ENCODE peak calls at places on chromosomes 1 and 21, in four cellular contexts. N is neural progenitor cell, P is uterus, X is lower lobe of right lung. C is an unnamed sample. For H3K4me1, the result is how much of the 10 kb centered on the place peaks cover.

GRCh38 chr1:230153655-230154296 is 86.7 kb downstream of the GALNT2 start:
- DNase-seq in X (peak), P (no peak), N (peak), C (peak)

GRCh38 chr1:212218911-212219310 is 66.3 kb upstream of the PPP2R5A start:
- DNase-seq in N (no peak), X (no peak), P (no peak), C (no peak)

GRCh38 chr1:147892731-147893214 is 9.8 kb upstream of the GJA8 start:
- DNase-seq in P (no peak), N (peak), X (no peak), C (peak)

GRCh38 chr1:211606914-211607751 is 28.2 kb upstream of the SLC30A1 start:
- DNase-seq in N (no peak), X (peak), P (no peak), C (peak)

GRCh38 chr1:204065174-204065985 is 7.5 kb upstream of the SOX13 start:
- DNase-seq in X (no peak), P (peak), N (peak), C (peak)

GRCh38 chr21:33117268-33117888 is 47.4 kb downstream of the OLIG1 start:
- DNase-seq in P (no peak), N (no peak), X (no peak), C (no peak)

GRCh38 chr1:180155202-180155682 is 573 bp downstream of the QSOX1 start:
- DNase-seq in N (peak), X (no peak), P (no peak), C (peak)

GRCh38 chr21:33332143-33332542 is 7.4 kb downstream of the IFNAR1 start:
- DNase-seq in N (no peak), X (no peak), P (no peak), C (no peak)

GRCh38 chr21:25578070-25578961 is 29.0 kb downstream of the MRPL39 start:
- DNase-seq in X (no peak), N (no peak), P (no peak), C (no peak)

GRCh38 chr1:21584096-21584495 is 74.9 kb downstream of the ALPL start:
- DNase-seq in N (no peak), X (no peak), P (no peak), C (no peak)

GRCh38 chr1:101338714-101339430 is 102.1 kb downstream of the S1PR1 start:
- DNase-seq in P (no peak), X (no peak), N (no peak), C (no peak)

GRCh38 chr1:183185941-183186490 is at the start of gene LAMC2:
- DNase-seq in N (peak), X (peak), P (peak), C (no peak)

GRCh38 chr1:185376840-185377635 is 60.0 kb upstream of the IVNS1ABP start:
- DNase-seq in N (no peak), P (no peak), X (no peak), C (peak)

GRCh38 chr1:154469844-154470417 is 32.1 kb upstream of the TDRD10 start:
- DNase-seq in X (peak), N (no peak), P (no peak), C (no peak)

GRCh38 chr1:212012034-212012740 is 23.2 kb downstream of the INTS7 start:
- DNase-seq in P (peak), X (peak), N (peak), C (peak)

GRCh38 chr1:86231076-86231475 is 74.5 kb upstream of the COL24A1 start:
- DNase-seq in N (no peak), P (no peak), X (no peak), C (no peak)

GRCh38 chr21:45427331-45428271 is 22.6 kb downstream of the COL18A1 start:
- DNase-seq in X (no peak), P (peak), N (peak), C (no peak)

GRCh38 chr1:228148196-228148861 is 1.4 kb upstream of the GJC2 start:
- DNase-seq in N (no peak), P (peak), X (no peak), C (no peak)

GRCh38 chr1:16117369-16117768 is 38.5 kb downstream of the EPHA2 start:
- DNase-seq in X (no peak), N (no peak), P (no peak), C (no peak)

GRCh38 chr1:246724001-246724724 is at the start of gene SCCPDH:
- DNase-seq in P (peak), X (peak), N (peak), C (peak)

GRCh38 chr1:221855156-221855555 is 113.3 kb upstream of the DUSP10 start:
- DNase-seq in N (no peak), P (no peak), X (no peak), C (no peak)

GRCh38 chr1:172429324-172430127 is 9.0 kb downstream of the C1orf105 start:
- DNase-seq in N (peak), P (no peak), X (no peak), C (peak)

GRCh38 chr1:193417420-193417819 is 231.0 kb upstream of the B3GALT2 start:
- DNase-seq in N (no peak), P (no peak), X (no peak), C (no peak)

GRCh38 chr1:175338447-175339135 is 146.0 kb upstream of the KIAA0040 start:
- DNase-seq in N (peak), X (no peak), P (no peak), C (peak)

GRCh38 chr1:38699330-38700076 is 160.1 kb downstream of the RRAGC start:
- DNase-seq in N (peak), X (no peak), P (no peak), C (no peak)

GRCh38 chr1:161139765-161140164 is 7.3 kb upstream of the DEDD start:
- DNase-seq in N (peak), X (no peak), P (no peak), C (peak)

GRCh38 chr21:44482581-44483287 is 27.4 kb downstream of the LRRC3 start:
- DNase-seq in P (no peak), N (no peak), X (no peak), C (peak)

GRCh38 chr1:157137051-157137772 is 983 bp downstream of the ETV3 start:
- DNase-seq in N (peak), X (no peak), P (no peak), C (peak)

GRCh38 chr1:223473576-223474344 is 80.5 kb downstream of the CCDC185 start:
- DNase-seq in P (no peak), X (no peak), N (no peak), C (no peak)

GRCh38 chr1:217133958-217134856 is 411.0 kb upstream of the ESRRG start:
- DNase-seq in X (no peak), N (peak), P (no peak), C (no peak)

GRCh38 chr1:203682401-203683383 is 56.1 kb downstream of the ATP2B4 start:
- DNase-seq in X (no peak), P (no peak), N (no peak), C (no peak)

GRCh38 chr1:44919387-44919786 is 67.0 kb downstream of the EIF2B3 start:
- DNase-seq in P (no peak), X (no peak), N (no peak), C (no peak)

GRCh38 chr1:155012052-155012546 is 9.5 kb downstream of the ZBTB7B start:
- DNase-seq in X (peak), N (peak), P (peak), C (peak)

GRCh38 chr1:36248250-36248894 is 24.1 kb downstream of the THRAP3 start:
- DNase-seq in N (no peak), X (peak), P (peak), C (no peak)

DNA sequence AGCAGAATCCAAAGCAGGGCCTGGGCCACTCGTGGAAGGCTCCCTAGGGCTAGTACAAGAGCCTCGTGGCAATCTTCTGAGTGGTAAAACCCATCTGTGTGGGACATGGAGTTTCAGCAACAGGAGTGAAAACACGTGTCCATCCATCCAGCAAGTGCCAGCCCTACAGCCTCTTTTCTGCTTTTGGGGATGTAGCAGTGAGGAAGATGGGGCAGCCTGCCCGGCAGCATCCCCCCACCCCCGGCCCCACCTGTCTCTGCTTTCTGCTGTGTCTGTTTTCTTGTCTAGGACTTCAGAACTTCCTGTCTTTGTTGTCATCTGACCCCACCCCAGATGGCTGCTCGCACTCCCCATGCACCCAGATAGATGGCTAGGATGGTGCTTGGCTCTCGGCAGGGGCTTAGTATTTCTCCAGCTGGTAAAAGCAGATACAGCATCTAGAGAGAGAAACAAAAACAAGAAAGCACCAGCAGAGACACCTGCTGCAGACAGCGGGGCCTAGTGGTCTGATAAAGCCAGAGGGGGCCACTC is 1.5 kb downstream of the CPTP start:
- DNase-seq in X (no peak), N (no peak), P (no peak), C (no peak)
- H3K4me3 ChIP-seq in X (peak), N (no peak), P (no peak), C (peak)

GRCh38 chr1:167752219-167752985 is 30.6 kb downstream of the MPZL1 start:
- DNase-seq in P (no peak), X (no peak), N (no peak), C (no peak)
- H3K4me1 ChIP-seq in P (under half), X (under half), N (under half), C (under half)

DNA sequence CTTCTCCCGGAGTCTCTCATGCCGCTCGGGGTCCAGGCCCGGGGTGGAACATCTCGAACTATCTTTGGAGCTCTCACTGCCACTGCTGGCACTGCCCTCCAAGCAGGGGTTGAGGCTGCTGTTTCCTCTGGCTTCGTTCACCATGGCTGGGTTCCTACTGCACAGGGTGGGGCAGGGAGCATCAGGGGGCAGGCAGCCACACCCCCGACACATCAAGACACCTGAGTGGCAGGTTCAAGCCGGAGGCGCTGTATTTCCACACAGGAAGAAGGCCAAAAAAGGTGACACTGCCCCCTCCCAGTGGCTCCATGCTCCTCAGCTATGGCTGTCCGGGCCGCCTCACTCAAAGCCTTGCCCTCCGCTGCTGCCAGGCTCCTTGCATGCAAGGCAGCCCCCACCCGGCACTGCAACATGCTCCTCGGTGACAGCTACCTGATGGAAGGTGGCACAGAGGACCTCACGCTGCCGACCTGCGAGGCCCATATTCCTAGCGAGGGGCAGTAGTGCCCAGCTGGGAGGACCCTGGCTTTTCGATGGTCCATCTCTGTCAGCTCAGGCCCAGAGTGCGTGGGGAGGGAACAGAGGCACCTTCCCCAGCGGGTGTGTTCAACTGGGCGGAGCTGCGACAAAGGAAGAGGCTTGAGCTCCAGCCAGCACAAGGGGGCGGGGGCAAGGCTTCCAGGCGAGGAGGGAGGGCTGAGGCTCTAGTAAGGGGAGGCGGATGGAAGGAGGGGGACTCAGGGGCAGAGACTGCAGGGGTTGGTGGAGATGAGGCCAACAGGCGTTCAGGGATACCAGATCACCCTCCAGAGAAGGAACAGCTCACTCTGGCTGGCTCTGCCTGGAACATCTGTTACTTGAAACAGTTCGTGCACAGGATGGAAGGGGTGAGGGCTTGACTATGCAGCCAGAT is 2.5 kb downstream of the MTHFR start:
- DNase-seq in N (peak), X (peak), P (peak), C (peak)
- H3K4me3 ChIP-seq in N (peak), X (peak), P (peak), C (peak)

DNA sequence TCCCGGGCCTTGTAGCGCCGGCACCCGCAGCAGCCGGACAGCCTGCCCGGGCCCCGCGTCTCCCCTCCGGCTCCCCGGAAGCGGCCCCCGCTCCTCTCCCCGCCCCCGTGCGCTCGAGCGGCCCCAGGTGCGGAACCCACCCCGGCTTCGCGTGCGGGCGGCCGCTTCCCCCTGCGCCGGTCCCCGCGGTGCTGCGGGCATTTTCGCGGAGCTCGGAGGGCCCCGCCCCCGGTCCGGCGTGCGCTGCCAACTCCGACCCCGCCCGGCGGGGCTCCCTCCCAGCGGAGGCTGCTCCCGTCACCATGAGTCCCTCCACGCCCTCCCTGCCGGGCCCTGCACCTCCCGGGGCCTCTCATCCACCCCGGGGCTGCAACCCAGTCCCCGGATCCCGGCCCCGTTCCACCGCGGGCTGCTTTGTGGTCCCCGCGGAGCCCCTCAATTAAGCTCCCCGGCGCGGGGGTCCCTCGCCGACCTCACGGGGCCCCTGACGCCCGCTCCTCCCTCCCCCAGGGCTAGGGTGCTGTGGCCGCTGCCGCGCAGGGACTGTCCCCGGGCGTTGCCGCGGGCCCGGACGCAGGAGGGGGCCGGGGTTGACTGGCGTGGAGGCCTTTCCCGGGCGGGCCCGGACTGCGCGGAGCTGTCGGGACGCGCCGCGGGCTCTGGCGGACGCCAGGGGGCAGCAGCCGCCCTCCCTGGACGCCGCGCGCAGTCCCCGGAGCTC is 159.4 kb downstream of the RUNX1 start:
- DNase-seq in X (peak), N (peak), P (peak), C (peak)
- H3K4me1 ChIP-seq in X (under half), N (under half), P (under half), C (under half)

GRCh38 chr1:226870026-226870322 is 442 bp upstream of the PSEN2 start:
- DNase-seq in P (no peak), X (no peak), N (no peak), C (no peak)
- H3K4me3 ChIP-seq in P (peak), X (peak), N (peak), C (peak)

DNA sequence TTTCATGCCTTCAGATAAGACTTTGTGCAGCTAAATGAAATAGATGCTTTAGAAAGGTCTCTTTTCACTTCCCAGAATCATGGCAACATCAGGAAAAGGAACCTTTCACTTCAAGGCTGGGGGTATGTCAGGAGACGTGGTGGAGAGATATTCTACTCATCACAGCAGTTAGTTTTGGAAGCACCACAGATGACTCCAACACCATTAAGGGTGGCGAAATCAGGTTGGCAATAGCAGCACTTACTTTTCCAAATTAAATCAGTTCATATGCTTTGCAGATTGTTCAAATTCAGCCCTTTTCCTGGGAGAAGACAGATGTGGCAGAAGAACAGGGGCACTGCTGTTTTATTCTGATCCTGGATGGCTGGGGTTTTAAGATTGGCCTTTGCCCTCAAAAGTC is 79.0 kb downstream of the RUNX1 start:
- DNase-seq in N (no peak), X (no peak), P (no peak), C (no peak)
- H3K4me1 ChIP-seq in N (under half), X (under half), P (under half), C (under half)

GRCh38 chr1:238104752-238105151 is 214.0 kb upstream of the ZP4 start:
- DNase-seq in P (no peak), X (no peak), N (no peak), C (no peak)

GRCh38 chr1:238111521-238111920 is 220.8 kb upstream of the ZP4 start:
- DNase-seq in N (no peak), X (no peak), P (no peak), C (no peak)

GRCh38 chr1:238111081-238111480 is 220.4 kb upstream of the ZP4 start:
- DNase-seq in N (no peak), P (no peak), X (no peak), C (no peak)

GRCh38 chr1:238107322-238107721 is 216.6 kb upstream of the ZP4 start:
- DNase-seq in N (no peak), P (no peak), X (no peak), C (no peak)

DNA sequence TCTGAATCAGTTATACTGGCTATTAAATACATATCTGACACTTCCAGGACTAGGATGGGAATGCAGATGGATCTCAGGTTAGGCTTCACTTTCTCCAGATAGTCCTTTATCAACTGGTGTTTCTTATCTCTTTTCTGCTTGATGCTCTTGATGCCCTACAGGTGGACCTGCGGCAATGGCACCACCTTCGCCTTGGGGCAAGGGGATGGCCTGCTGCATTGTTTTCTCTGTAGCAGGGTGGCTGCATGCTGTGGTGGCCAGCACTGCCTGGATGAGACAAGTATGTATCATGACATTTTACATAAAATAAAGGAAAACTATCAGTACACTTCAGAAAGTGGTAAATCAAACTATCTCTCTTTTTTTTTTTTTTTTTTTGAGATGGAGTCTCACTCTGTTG is 217.7 kb upstream of the ZP4 start:
- DNase-seq in X (no peak), P (no peak), N (no peak), C (no peak)
- H3K4me3 ChIP-seq in X (no peak), P (no peak), N (no peak), C (no peak)

GRCh38 chr1:43872280-43872679 is 61.3 kb upstream of the ARTN start:
- DNase-seq in N (no peak), X (no peak), P (no peak), C (no peak)
- H3K4me1 ChIP-seq in N (under half), X (under half), P (under half), C (under half)

GRCh38 chr1:7591565-7591964 is 179.5 kb upstream of the VAMP3 start:
- DNase-seq in N (no peak), P (no peak), X (peak), C (no peak)
- H3K4me3 ChIP-seq in N (no peak), P (no peak), X (no peak), C (no peak)

DNA sequence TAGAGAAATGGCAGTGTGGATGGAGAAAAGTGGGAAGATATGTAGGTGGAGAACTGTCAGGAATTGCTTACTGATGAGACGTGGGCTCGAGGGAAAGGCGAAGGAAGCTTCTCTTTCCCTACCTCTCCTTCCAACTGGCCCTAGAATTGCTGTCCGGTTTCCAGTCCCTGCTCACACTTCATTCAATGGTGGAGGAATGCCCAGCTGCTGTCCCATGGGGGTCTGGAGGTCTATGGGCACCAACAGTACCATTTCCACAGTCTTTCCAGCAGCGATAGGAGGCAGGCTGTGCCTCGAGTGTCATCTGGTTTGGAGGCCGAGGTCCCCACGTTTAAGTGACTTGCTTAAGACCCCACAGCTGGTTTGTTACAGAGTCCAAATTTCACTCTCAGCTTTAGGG is 31.5 kb upstream of the CD1D start:
- DNase-seq in X (no peak), N (no peak), P (peak), C (no peak)
- H3K4me1 ChIP-seq in X (under half), N (under half), P (under half), C (under half)

C was measured in A673.